ENCODE peak calls at places on chromosomes 3 and 15, in four cellular contexts. One of them, this sample, is unnamed. For H3K27me3, the result is how much of the 10 kb centered on the place peaks cover.

GRCh38 chr3:8110966-8111798 is 390.4 kb upstream of the LMCD1 start:
- DNase-seq in ovary: peak
- DNase-seq in transverse colon: peak
- DNase-seq in testis: peak
- DNase-seq in this sample: no peak

GRCh38 chr15:68830141-68830540 is 9.4 kb upstream of the ANP32A start:
- DNase-seq in ovary: no peak
- DNase-seq in transverse colon: no peak
- DNase-seq in testis: no peak
- DNase-seq in this sample: no peak

GRCh38 chr3:16462679-16463078 is 50.8 kb downstream of the RFTN1 start:
- DNase-seq in ovary: no peak
- DNase-seq in transverse colon: no peak
- DNase-seq in testis: no peak
- DNase-seq in this sample: no peak

GRCh38 chr3:112815981-112816380 is 30.7 kb downstream of the CD200R1L start:
- DNase-seq in ovary: no peak
- DNase-seq in transverse colon: no peak
- DNase-seq in testis: no peak
- DNase-seq in this sample: no peak

GRCh38 chr15:98035134-98035533 is 74.6 kb downstream of the ARRDC4 start:
- DNase-seq in ovary: no peak
- DNase-seq in transverse colon: no peak
- DNase-seq in testis: no peak
- DNase-seq in this sample: no peak

GRCh38 chr15:73168487-73168886 is 116.2 kb downstream of the NEO1 start:
- DNase-seq in ovary: no peak
- DNase-seq in transverse colon: no peak
- DNase-seq in testis: no peak
- DNase-seq in this sample: no peak

GRCh38 chr15:87736401-87736800 is 520.1 kb downstream of the NTRK3 start:
- DNase-seq in ovary: no peak
- DNase-seq in transverse colon: no peak
- DNase-seq in testis: no peak
- DNase-seq in this sample: no peak

GRCh38 chr3:188049890-188050530 is 103.9 kb upstream of the LPP start:
- DNase-seq in ovary: no peak
- DNase-seq in transverse colon: peak
- DNase-seq in testis: no peak
- DNase-seq in this sample: no peak

GRCh38 chr3:108271626-108272025 is 24.7 kb upstream of the HHLA2 start:
- DNase-seq in ovary: no peak
- DNase-seq in transverse colon: no peak
- DNase-seq in testis: no peak
- DNase-seq in this sample: no peak

GRCh38 chr15:68875377-68876116 is 54.8 kb upstream of the SPESP1 start:
- DNase-seq in ovary: peak
- DNase-seq in transverse colon: peak
- DNase-seq in testis: peak
- DNase-seq in this sample: peak

GRCh38 chr3:71726106-71726505 is 904 bp upstream of the EIF4E3 start:
- DNase-seq in ovary: no peak
- DNase-seq in transverse colon: peak
- DNase-seq in testis: no peak
- DNase-seq in this sample: no peak

GRCh38 chr3:66041116-66041515 is 2.4 kb upstream of the MAGI1 start:
- DNase-seq in ovary: no peak
- DNase-seq in transverse colon: no peak
- DNase-seq in testis: no peak
- DNase-seq in this sample: no peak

GRCh38 chr3:64237083-64237482 is 11.8 kb upstream of the PRICKLE2 start:
- DNase-seq in ovary: no peak
- DNase-seq in transverse colon: no peak
- DNase-seq in testis: no peak
- DNase-seq in this sample: no peak

GRCh38 chr3:176469694-176470205 is 727.5 kb downstream of the TBL1XR1 start:
- DNase-seq in ovary: no peak
- DNase-seq in transverse colon: no peak
- DNase-seq in testis: no peak
- DNase-seq in this sample: no peak

GRCh38 chr3:197495499-197495898 is 60.3 kb downstream of the BDH1 start:
- DNase-seq in ovary: no peak
- DNase-seq in transverse colon: no peak
- DNase-seq in testis: no peak
- DNase-seq in this sample: no peak

GRCh38 chr3:149042766-149043386 is 43.5 kb downstream of the HLTF start:
- DNase-seq in ovary: no peak
- DNase-seq in transverse colon: no peak
- DNase-seq in testis: no peak
- DNase-seq in this sample: no peak

GRCh38 chr3:127424766-127425504 is 137.1 kb upstream of the PRR20G start:
- DNase-seq in ovary: no peak
- DNase-seq in transverse colon: peak
- DNase-seq in testis: no peak
- DNase-seq in this sample: no peak

DNA sequence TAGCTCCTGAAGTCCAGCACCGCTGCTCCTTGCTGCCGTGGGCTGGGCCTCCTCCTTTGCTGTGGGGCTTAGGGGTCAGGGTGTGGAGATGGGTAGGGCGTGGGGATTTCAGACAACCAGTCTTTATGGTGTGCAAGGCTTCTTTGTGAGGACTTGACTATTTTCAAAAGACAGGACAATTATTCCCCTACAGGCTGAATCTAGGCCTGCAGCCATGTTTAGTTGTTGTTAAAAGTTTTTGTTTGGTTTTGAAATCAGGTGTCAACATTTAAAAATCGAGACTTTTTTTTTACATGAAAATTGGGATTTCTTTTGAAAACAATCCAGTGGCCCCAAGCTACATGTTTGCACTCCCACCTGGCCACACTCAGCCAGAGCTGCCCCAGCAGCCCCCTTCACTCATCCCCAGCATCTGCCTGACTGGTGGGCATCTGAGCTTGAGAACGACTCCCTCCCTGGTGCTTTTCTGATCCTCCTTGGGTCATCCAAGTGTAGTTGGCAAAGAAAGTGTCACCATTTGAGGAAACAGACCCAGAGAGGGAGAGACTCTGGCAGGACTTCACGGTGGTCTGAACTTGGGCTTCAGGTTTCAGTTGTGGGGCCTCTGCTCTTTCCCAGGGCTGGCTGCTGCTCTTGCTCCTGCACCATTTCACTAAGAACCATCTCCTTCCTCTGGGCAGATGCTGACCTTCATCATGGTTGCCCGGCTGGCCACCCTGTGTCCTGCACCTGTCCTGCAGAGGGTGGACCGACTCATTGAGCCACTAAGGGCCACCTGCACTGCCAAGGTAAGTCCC is 10.4 kb downstream of the RPL32 start:
- DNase-seq in ovary: no peak
- DNase-seq in transverse colon: no peak
- DNase-seq in testis: no peak
- DNase-seq in this sample: no peak
- TF ChIP-seq CTCF in ovary: no peak
- TF ChIP-seq CTCF in transverse colon: peak
- TF ChIP-seq CTCF in testis: peak
- TF ChIP-seq CTCF in this sample: no peak

GRCh38 chr15:45114076-45114750 is at the start of the genes DUOX2 and DUOXA2:
- DNase-seq in ovary: no peak
- DNase-seq in transverse colon: no peak
- DNase-seq in testis: no peak
- DNase-seq in this sample: no peak

GRCh38 chr15:45116006-45116481 is 1.9 kb downstream of the DUOXA2 start:
- DNase-seq in ovary: no peak
- DNase-seq in transverse colon: no peak
- DNase-seq in testis: no peak
- DNase-seq in this sample: no peak

GRCh38 chr15:45115312-45115820 is 1.2 kb downstream of the DUOXA2 start:
- DNase-seq in ovary: no peak
- DNase-seq in transverse colon: no peak
- DNase-seq in testis: no peak
- DNase-seq in this sample: no peak

GRCh38 chr15:45113380-45113990 is 487 bp downstream of the DUOX2 start:
- DNase-seq in ovary: no peak
- DNase-seq in transverse colon: no peak
- DNase-seq in testis: no peak
- DNase-seq in this sample: no peak

GRCh38 chr15:45114751-45115085 is 592 bp downstream of the DUOXA2 start:
- DNase-seq in ovary: no peak
- DNase-seq in transverse colon: no peak
- DNase-seq in testis: no peak
- DNase-seq in this sample: no peak
- H3K27me3 ChIP-seq in ovary: under half
- H3K27me3 ChIP-seq in transverse colon: half or more
- H3K27me3 ChIP-seq in testis: under half
- H3K27me3 ChIP-seq in this sample: under half

GRCh38 chr15:34366271-34367043 is 539 bp downstream of the LPCAT4 start:
- DNase-seq in ovary: peak
- DNase-seq in transverse colon: peak
- DNase-seq in testis: peak
- DNase-seq in this sample: peak
- TF ChIP-seq POLR2A in ovary: no peak
- TF ChIP-seq POLR2A in transverse colon: peak
- TF ChIP-seq POLR2A in testis: no peak
- TF ChIP-seq POLR2A in this sample: no peak

GRCh38 chr3:10707089-10707983 is 108.7 kb upstream of the SLC6A11 start:
- DNase-seq in ovary: no peak
- DNase-seq in transverse colon: no peak
- DNase-seq in testis: no peak
- DNase-seq in this sample: no peak
- TF ChIP-seq CTCF in ovary: no peak
- TF ChIP-seq CTCF in transverse colon: no peak
- TF ChIP-seq CTCF in testis: no peak
- TF ChIP-seq CTCF in this sample: peak

GRCh38 chr15:32794973-32795372 is 77.2 kb downstream of the GREM1 start:
- DNase-seq in ovary: no peak
- DNase-seq in transverse colon: no peak
- DNase-seq in testis: no peak
- DNase-seq in this sample: no peak

GRCh38 chr15:32799904-32800535 is 82.2 kb downstream of the GREM1 start:
- DNase-seq in ovary: no peak
- DNase-seq in transverse colon: no peak
- DNase-seq in testis: no peak
- DNase-seq in this sample: no peak

GRCh38 chr15:32802296-32802936 is 84.6 kb downstream of the GREM1 start:
- DNase-seq in ovary: no peak
- DNase-seq in transverse colon: no peak
- DNase-seq in testis: no peak
- DNase-seq in this sample: no peak

DNA sequence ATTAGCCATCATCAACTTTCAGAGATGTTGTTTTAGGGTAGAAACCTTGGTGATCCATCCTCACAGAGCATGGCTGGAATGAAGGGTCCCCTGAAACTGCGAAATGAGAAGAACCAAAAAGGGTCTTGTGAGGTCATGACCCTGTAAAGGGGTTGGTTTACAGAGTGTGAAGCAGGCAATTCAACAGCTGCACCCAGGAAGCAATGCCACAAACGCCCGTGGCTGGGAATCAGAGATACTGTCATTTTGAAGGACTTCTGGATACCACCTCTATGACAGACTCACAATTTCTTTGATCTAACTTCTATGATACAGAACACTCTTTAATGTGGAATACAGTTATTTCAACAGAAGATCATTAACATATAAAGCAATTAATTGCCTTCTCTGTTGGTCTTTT is 79.1 kb downstream of the GREM1 start:
- DNase-seq in ovary: no peak
- DNase-seq in transverse colon: no peak
- DNase-seq in testis: no peak
- DNase-seq in this sample: no peak
- H3K27me3 ChIP-seq in ovary: under half
- H3K27me3 ChIP-seq in transverse colon: under half
- H3K27me3 ChIP-seq in testis: under half
- H3K27me3 ChIP-seq in this sample: under half

GRCh38 chr15:66356069-66356358 is 471 bp downstream of the TIPIN start:
- DNase-seq in ovary: no peak
- DNase-seq in transverse colon: no peak
- DNase-seq in testis: no peak
- DNase-seq in this sample: no peak

GRCh38 chr15:66359740-66360139 is 3.3 kb upstream of the TIPIN start:
- DNase-seq in ovary: no peak
- DNase-seq in transverse colon: peak
- DNase-seq in testis: no peak
- DNase-seq in this sample: no peak

GRCh38 chr15:66356359-66357236 is at the start of gene TIPIN:
- DNase-seq in ovary: peak
- DNase-seq in transverse colon: peak
- DNase-seq in testis: peak
- DNase-seq in this sample: peak
- TF ChIP-seq POLR2A in ovary: peak
- TF ChIP-seq POLR2A in transverse colon: peak
- TF ChIP-seq POLR2A in testis: no peak
- TF ChIP-seq POLR2A in this sample: peak

DNA sequence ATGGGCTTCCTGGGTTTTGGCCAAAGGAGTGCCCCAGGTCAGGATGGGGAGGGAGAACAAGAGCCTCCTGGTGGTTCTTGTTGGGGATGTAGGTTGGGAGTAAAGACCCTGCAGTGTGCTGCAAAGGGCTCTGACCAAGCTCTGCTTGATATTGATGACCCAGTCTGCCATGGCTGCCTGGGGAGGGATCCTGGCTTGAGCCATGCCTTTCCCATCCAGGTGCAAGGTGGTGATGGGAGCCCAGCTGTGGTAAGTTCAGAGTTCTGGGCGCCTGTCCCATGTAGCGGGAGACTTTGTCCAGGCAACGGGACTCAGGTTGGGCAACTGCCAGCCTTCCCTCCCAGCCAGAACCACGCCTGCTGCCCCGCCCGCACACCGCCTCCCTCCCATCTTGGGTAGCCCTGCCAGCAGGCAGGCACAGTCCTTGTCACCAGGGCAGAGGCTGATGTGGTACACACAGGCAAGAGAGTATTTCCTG is 2.6 kb downstream of the GNAI2 start:
- DNase-seq in ovary: peak
- DNase-seq in transverse colon: peak
- DNase-seq in testis: peak
- DNase-seq in this sample: peak
- TF ChIP-seq CTCF in ovary: no peak
- TF ChIP-seq CTCF in transverse colon: no peak
- TF ChIP-seq CTCF in testis: no peak
- TF ChIP-seq CTCF in this sample: no peak

DNA sequence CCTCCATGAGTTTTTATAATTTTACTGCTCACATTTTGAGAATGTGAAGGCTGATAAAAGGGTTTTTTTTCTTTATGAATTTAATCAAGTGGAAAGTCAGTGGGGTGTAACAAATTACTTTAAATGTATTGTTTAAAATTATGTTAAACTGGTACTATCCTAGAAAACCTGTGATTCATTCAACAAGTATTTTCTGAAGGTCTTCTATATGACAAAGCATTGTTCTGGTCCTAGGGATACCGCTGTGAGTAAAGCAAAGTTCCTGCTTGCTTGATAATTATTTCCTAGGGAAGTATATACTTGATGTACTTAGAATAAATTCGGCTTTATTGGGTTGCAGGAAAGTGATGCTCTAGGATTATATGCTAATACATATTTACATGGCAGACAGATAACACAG is 152.8 kb upstream of the GOLGA6L4 start:
- DNase-seq in ovary: no peak
- DNase-seq in transverse colon: no peak
- DNase-seq in testis: no peak
- DNase-seq in this sample: no peak
- H3K27me3 ChIP-seq in ovary: under half
- H3K27me3 ChIP-seq in transverse colon: under half
- H3K27me3 ChIP-seq in testis: under half
- H3K27me3 ChIP-seq in this sample: under half

GRCh38 chr3:106256249-106256957 is 387.6 kb upstream of the CBLB start:
- DNase-seq in ovary: no peak
- DNase-seq in transverse colon: no peak
- DNase-seq in testis: no peak
- DNase-seq in this sample: no peak
- TF ChIP-seq POLR2A in ovary: no peak
- TF ChIP-seq POLR2A in transverse colon: no peak
- TF ChIP-seq POLR2A in testis: no peak
- TF ChIP-seq POLR2A in this sample: no peak